ENCODE peak calls at places on chromosomes 2 and 18, in five cellular contexts. H, E, B, M and C are unnamed samples.

GRCh38 chr2:109728809-109729208 is 65.3 kb upstream of the RGPD5 start:
- DNase-seq in E (no peak), H (no peak), M (no peak), B (no peak), C (no peak)

GRCh38 chr2:101478561-101479001 is 3.7 kb upstream of the RFX8 start:
- DNase-seq in E (no peak), M (no peak), B (no peak), H (no peak), C (no peak)

GRCh38 chr2:68926782-68927181 is 25.9 kb downstream of the GKN2 start:
- DNase-seq in B (no peak), M (no peak), H (no peak), E (no peak), C (no peak)

GRCh38 chr2:35821675-35822074 is 533.9 kb upstream of the CRIM1 start:
- DNase-seq in H (no peak), B (no peak), E (no peak), M (no peak), C (no peak)

GRCh38 chr2:54626131-54626530 is 97.3 kb upstream of the EML6 start:
- DNase-seq in H (no peak), M (no peak), E (no peak), B (no peak), C (no peak)

GRCh38 chr18:44185981-44186380 is 494.7 kb upstream of the SETBP1 start:
- DNase-seq in B (no peak), M (no peak), H (no peak), E (no peak), C (peak)

GRCh38 chr2:71154798-71155197 is 24.4 kb downstream of the MPHOSPH10 start:
- DNase-seq in B (no peak), E (peak), M (peak), H (peak), C (no peak)

GRCh38 chr2:238381341-238382130 is 45.2 kb upstream of the ASB1 start:
- DNase-seq in E (no peak), H (no peak), B (no peak), M (no peak), C (no peak)

GRCh38 chr2:7845332-7845731 is 836.5 kb upstream of the ID2 start:
- DNase-seq in E (no peak), B (no peak), H (no peak), M (no peak), C (no peak)

GRCh38 chr18:49625021-49625691 is 63.3 kb downstream of the LIPG start:
- DNase-seq in B (no peak), E (no peak), H (no peak), M (no peak), C (no peak)

GRCh38 chr2:203177361-203177760 is 61.5 kb upstream of the CYP20A1 start:
- DNase-seq in M (no peak), E (no peak), B (no peak), H (peak), C (no peak)

GRCh38 chr2:69046221-69046662 is 33.3 kb downstream of the ANTXR1 start:
- DNase-seq in M (peak), E (no peak), B (no peak), H (peak), C (no peak)

GRCh38 chr2:179602452-179602851 is 259.0 kb downstream of the ZNF385B start:
- DNase-seq in H (no peak), M (no peak), B (no peak), E (no peak), C (no peak)

GRCh38 chr2:45267062-45267702 is 257.9 kb upstream of the SIX2 start:
- DNase-seq in B (no peak), H (no peak), M (no peak), E (no peak), C (no peak)